ENCODE peak calls at places on chromosome 1, in seven cellular contexts. S is activated CD4-positive, alpha-beta T cell treated with anti-CD3 and anti-CD28 coated beads, Interleukin-2, amount 10 ng/mL, durations not matched to agents 7 days and 5 days; I is AG20443; C is activated T-cell treated with anti-CD3 and anti-CD28 coated beads, Interleukin-2, amount 50 U/mL, for 1 hour; G is CD4-positive, alpha-beta memory T cell; A is stimulated activated CD4-positive, alpha-beta T cell treated with anti-CD3 and anti-CD28 coated beads, TNF-alpha, amount 100 ng/mL, for 24 hours; Q is pancreas. D is an unnamed sample.

GRCh38 chr1:84298336-84298687 is 3.2 kb upstream of the SAMD13 start:
- DNase-seq in S (peak; percentile 53), I (peak; percentile 87), C (peak; percentile 57), G (peak; percentile 36), A (peak; percentile 28), Q (peak; percentile 81), D (peak; percentile 55)

GRCh38 chr1:86753700-86754099 is 49.3 kb downstream of the SH3GLB1 start:
- DNase-seq in S (peak; percentile 30), I (no peak), C (no peak), G (no peak), A (no peak), Q (no peak), D (no peak)

GRCh38 chr1:37177230-37177864 is 143.0 kb upstream of the GRIK3 start:
- DNase-seq in S (peak; percentile 33), I (peak; percentile 9), C (no peak), G (no peak), A (no peak), Q (no peak), D (peak; percentile 32)

GRCh38 chr1:115275216-115275615 is 62.8 kb downstream of the NGF start:
- DNase-seq in S (no peak), I (no peak), C (no peak), G (no peak), A (no peak), Q (no peak), D (no peak)

GRCh38 chr1:156641761-156642264 is at the start of gene BCAN:
- DNase-seq in S (no peak), I (peak; percentile 51), C (no peak), G (no peak), A (no peak), Q (no peak), D (no peak)

GRCh38 chr1:197736689-197737088 is 38.6 kb downstream of the DENND1B start:
- DNase-seq in S (no peak), I (peak; percentile 85), C (no peak), G (no peak), A (no peak), Q (no peak), D (no peak)

GRCh38 chr1:180633092-180634045 is 1.5 kb downstream of the XPR1 start:
- DNase-seq in S (no peak), I (peak; percentile 13), C (no peak), G (no peak), A (no peak), Q (no peak), D (no peak)

GRCh38 chr1:37517569-37517968 is 3.0 kb upstream of the MEAF6 start:
- DNase-seq in S (no peak), I (no peak), C (no peak), G (no peak), A (no peak), Q (no peak), D (no peak)

GRCh38 chr1:13916530-13916929 is 216.5 kb downstream of the PRDM2 start:
- DNase-seq in S (no peak), I (no peak), C (no peak), G (no peak), A (no peak), Q (no peak), D (no peak)

GRCh38 chr1:204588826-204589225 is 72.6 kb downstream of the MDM4 start:
- DNase-seq in S (no peak), I (no peak), C (no peak), G (no peak), A (no peak), Q (no peak), D (no peak)

GRCh38 chr1:206472454-206472853 is 2.2 kb downstream of the IKBKE start:
- DNase-seq in S (peak; percentile 23), I (peak; percentile 67), C (no peak), G (no peak), A (no peak), Q (no peak), D (peak; percentile 60)

GRCh38 chr1:29333008-29333407 is 96.7 kb downstream of the PTPRU start:
- DNase-seq in S (no peak), I (no peak), C (no peak), G (no peak), A (no peak), Q (no peak), D (no peak)

GRCh38 chr1:6109688-6110087 is 64.0 kb downstream of the KCNAB2 start:
- DNase-seq in S (no peak), I (no peak), C (no peak), G (no peak), A (no peak), Q (peak; percentile 63), D (no peak)

GRCh38 chr1:156859523-156860112 is 701 bp upstream of the INSRR start:
- DNase-seq in S (no peak), I (peak; percentile 53), C (peak; percentile 53), G (no peak), A (no peak), Q (peak; percentile 78), D (peak; percentile 32)

GRCh38 chr1:205319081-205320018 is 2.2 kb downstream of the NUAK2 start:
- DNase-seq in S (peak; percentile 48), I (no peak), C (peak; percentile 36), G (peak; percentile 40), A (no peak), Q (peak; percentile 92), D (peak; percentile 31)

GRCh38 chr1:85048296-85049064 is at the start of gene MCOLN3:
- DNase-seq in S (peak; percentile 42), I (peak; percentile 52), C (peak; percentile 55), G (peak; percentile 45), A (peak; percentile 8), Q (peak; percentile 83), D (peak; percentile 56)

GRCh38 chr1:221097479-221098281 is 218.4 kb downstream of the HLX start:
- DNase-seq in S (no peak), I (peak; percentile 77), C (no peak), G (no peak), A (no peak), Q (no peak), D (no peak)

GRCh38 chr1:201108614-201109013 is 3.6 kb downstream of the CACNA1S start:
- DNase-seq in S (no peak), I (no peak), C (no peak), G (no peak), A (no peak), Q (no peak), D (no peak)

GRCh38 chr1:43861337-43861736 is 72.3 kb upstream of the ARTN start:
- DNase-seq in S (no peak), I (no peak), C (no peak), G (no peak), A (no peak), Q (no peak), D (no peak)

GRCh38 chr1:195663549-195664280 is 944.5 kb downstream of the KCNT2 start:
- DNase-seq in S (no peak), I (peak; percentile 67), C (no peak), G (no peak), A (no peak), Q (no peak), D (no peak)

GRCh38 chr1:38068220-38068979 is 21.8 kb upstream of the POU3F1 start:
- DNase-seq in S (no peak), I (no peak), C (no peak), G (no peak), A (no peak), Q (no peak), D (no peak)

D was measured in activated CD8-positive, alpha-beta T cell treated with anti-CD3 and anti-CD28 coated beads, Interleukin-2, amount 10 ng/mL, durations not matched to agents 7 days and 5 days.